ENCODE peak calls at places on chromosomes 3 and 15, in nine cellular contexts. H is sigmoid colon, T is fibroblast of lung, J is SHP77 treated with DMSO at 0.1 percent for 48 hours, P is HCT116, G is T-helper 1 cell, W is renal cortical epithelial cell, C is GDM1, O is GM12865. V is an unnamed sample.

GRCh38 chr3:107596639-107597038 is 73.9 kb downstream of the BBX start:
- DNase-seq in H (no peak), T (no peak), J (no peak), P (no peak), G (no peak), W (no peak), C (no peak), O (no peak), V (no peak)

GRCh38 chr15:26848498-26848897 is 18.4 kb upstream of the GABRA5 start:
- DNase-seq in H (no peak), T (no peak), J (no peak), P (no peak), G (no peak), W (no peak), C (no peak), O (no peak), V (no peak)

GRCh38 chr3:153284282-153284938 is 122.4 kb downstream of the RAP2B start:
- DNase-seq in H (peak), T (peak), J (no peak), P (peak), G (no peak), W (peak), C (peak), O (peak), V (peak)

GRCh38 chr3:197028711-197029510 is 706 bp downstream of the MELTF start:
- DNase-seq in H (no peak), T (no peak), J (no peak), P (no peak), G (no peak), W (no peak), C (no peak), O (peak), V (no peak)

GRCh38 chr3:148950806-148951205 is 40.5 kb upstream of the GYG1 start:
- DNase-seq in H (no peak), T (peak), J (no peak), P (peak), G (no peak), W (no peak), C (no peak), O (peak), V (peak)

GRCh38 chr3:43053291-43053690 is 52.6 kb downstream of the POMGNT2 start:
- DNase-seq in H (no peak), T (no peak), J (no peak), P (no peak), G (no peak), W (no peak), C (no peak), O (no peak), V (no peak)

GRCh38 chr3:157204431-157204830 is 44.5 kb upstream of the CCNL1 start:
- DNase-seq in H (no peak), T (peak), J (no peak), P (no peak), G (no peak), W (peak), C (no peak), O (no peak), V (peak)

GRCh38 chr3:186286114-186286513 is 75.9 kb downstream of the DGKG start:
- DNase-seq in H (no peak), T (no peak), J (no peak), P (no peak), G (no peak), W (no peak), C (no peak), O (no peak), V (peak)

GRCh38 chr3:67382551-67382950 is 271.9 kb downstream of the SUCLG2 start:
- DNase-seq in H (no peak), T (peak), J (no peak), P (no peak), G (no peak), W (no peak), C (no peak), O (no peak), V (peak)

GRCh38 chr3:132342183-132342582 is 25.0 kb downstream of the ACP3 start:
- DNase-seq in H (no peak), T (peak), J (no peak), P (no peak), G (no peak), W (no peak), C (no peak), O (no peak), V (no peak)

GRCh38 chr3:195175076-195175475 is 95.9 kb downstream of the XXYLT1 start:
- DNase-seq in H (no peak), T (no peak), J (no peak), P (no peak), G (no peak), W (no peak), C (no peak), O (no peak), V (no peak)

GRCh38 chr15:76245072-76245610 is 66.1 kb downstream of the ETFA start:
- DNase-seq in H (no peak), T (no peak), J (no peak), P (no peak), G (no peak), W (no peak), C (no peak), O (no peak), V (no peak)

GRCh38 chr3:171753665-171754408 is 56.4 kb downstream of the PLD1 start:
- DNase-seq in H (no peak), T (peak), J (no peak), P (no peak), G (no peak), W (peak), C (no peak), O (peak), V (peak)

GRCh38 chr3:138942861-138943623 is 3.9 kb downstream of the FOXL2 start:
- DNase-seq in H (no peak), T (no peak), J (no peak), P (no peak), G (no peak), W (no peak), C (no peak), O (no peak), V (no peak)

GRCh38 chr3:4633078-4634004 is 140.2 kb downstream of the ITPR1 start:
- DNase-seq in H (no peak), T (peak), J (peak), P (peak), G (no peak), W (peak), C (peak), O (peak), V (peak)

GRCh38 chr15:91769919-91770318 is 83.6 kb upstream of the SLCO3A1 start:
- DNase-seq in H (no peak), T (no peak), J (no peak), P (no peak), G (no peak), W (no peak), C (no peak), O (no peak), V (no peak)

GRCh38 chr3:152270145-152270870 is 1.6 kb downstream of the MBNL1 start:
- DNase-seq in H (no peak), T (no peak), J (no peak), P (no peak), G (no peak), W (peak), C (no peak), O (no peak), V (no peak)

GRCh38 chr3:50953825-50954224 is 279.1 kb downstream of the DOCK3 start:
- DNase-seq in H (no peak), T (no peak), J (no peak), P (no peak), G (no peak), W (no peak), C (no peak), O (no peak), V (no peak)

GRCh38 chr3:146247906-146248305 is 3.0 kb downstream of the PLSCR4 start:
- DNase-seq in H (no peak), T (peak), J (no peak), P (no peak), G (no peak), W (no peak), C (no peak), O (no peak), V (no peak)

GRCh38 chr3:123153124-123153523 is 48.6 kb upstream of the SEC22A start:
- DNase-seq in H (no peak), T (no peak), J (no peak), P (no peak), G (no peak), W (no peak), C (no peak), O (no peak), V (no peak)

GRCh38 chr3:193833592-193833991 is 240.6 kb downstream of the OPA1 start:
- DNase-seq in H (no peak), T (no peak), J (no peak), P (no peak), G (no peak), W (no peak), C (no peak), O (no peak), V (no peak)

GRCh38 chr15:29795610-29796009 is 26.7 kb downstream of the TJP1 start:
- DNase-seq in H (no peak), T (no peak), J (no peak), P (no peak), G (no peak), W (no peak), C (no peak), O (no peak), V (no peak)

GRCh38 chr15:96326551-96327154 is 3.8 kb upstream of the NR2F2 start:
- DNase-seq in H (peak), T (peak), J (no peak), P (no peak), G (no peak), W (no peak), C (no peak), O (no peak), V (no peak)

GRCh38 chr3:104909188-104909587 is 457.5 kb upstream of the ALCAM start:
- DNase-seq in H (no peak), T (peak), J (peak), P (no peak), G (no peak), W (peak), C (no peak), O (peak), V (peak)

GRCh38 chr15:29695486-29696167 is 126.6 kb downstream of the TJP1 start:
- DNase-seq in H (no peak), T (no peak), J (no peak), P (no peak), G (no peak), W (no peak), C (no peak), O (peak), V (no peak)

GRCh38 chr15:79682285-79682684 is 214.5 kb downstream of the MTHFS start:
- DNase-seq in H (no peak), T (peak), J (no peak), P (no peak), G (no peak), W (peak), C (no peak), O (no peak), V (peak)

GRCh38 chr3:133077688-133078087 is 39.5 kb downstream of the TMEM108 start:
- DNase-seq in H (no peak), T (no peak), J (no peak), P (no peak), G (no peak), W (no peak), C (no peak), O (no peak), V (no peak)

GRCh38 chr15:29736012-29736744 is 86.1 kb downstream of the TJP1 start:
- DNase-seq in H (no peak), T (no peak), J (no peak), P (no peak), G (no peak), W (peak), C (no peak), O (peak), V (no peak)

GRCh38 chr3:134228035-134228434 is 22.6 kb downstream of the RYK start:
- DNase-seq in H (no peak), T (no peak), J (no peak), P (no peak), G (no peak), W (no peak), C (no peak), O (no peak), V (peak)

GRCh38 chr15:20310603-20311002 is 231.0 kb downstream of the GOLGA6L6 start:
- DNase-seq in H (no peak), T (no peak), J (no peak), P (no peak), G (no peak), W (no peak), C (no peak), O (no peak), V (no peak)

GRCh38 chr15:60301024-60301423 is 96.8 kb downstream of the ANXA2 start:
- DNase-seq in H (no peak), T (no peak), J (no peak), P (peak), G (no peak), W (no peak), C (no peak), O (peak), V (no peak)

GRCh38 chr3:193831495-193832455 is 238.8 kb downstream of the OPA1 start:
- DNase-seq in H (no peak), T (no peak), J (no peak), P (no peak), G (no peak), W (peak), C (no peak), O (peak), V (no peak)

GRCh38 chr3:160129459-160130061 is 95.7 kb upstream of the C3orf80 start:
- DNase-seq in H (no peak), T (peak), J (no peak), P (no peak), G (no peak), W (peak), C (no peak), O (peak), V (peak)